ENCODE peak calls at places on chromosomes 3 and 15, in six cellular contexts. K, U, E, J, B and H are unnamed samples.

GRCh38 chr15:100781061-100781960 is 98.3 kb upstream of the ALDH1A3 start:
- DNase-seq in K (no peak), U (no peak), E (peak; percentile 5), J (peak; percentile 51), B (no peak), H (peak; percentile 28)

GRCh38 chr3:153161714-153162512 is at the start of gene RAP2B:
- DNase-seq in K (peak; percentile 94), U (peak; percentile 98), E (peak; percentile 99), J (peak; percentile 99), B (peak; percentile 99), H (peak; percentile 97)

GRCh38 chr3:197353867-197354180 is 55.4 kb upstream of the DLG1 start:
- DNase-seq in K (no peak), U (no peak), E (no peak), J (no peak), B (no peak), H (no peak)

GRCh38 chr3:118089563-118089962 is 945.1 kb downstream of the IGSF11 start:
- DNase-seq in K (peak; percentile 12), U (no peak), E (no peak), J (no peak), B (no peak), H (no peak)

GRCh38 chr3:44468572-44469520 is 8.6 kb downstream of the ZNF445 start:
- DNase-seq in K (peak; percentile 87), U (no peak), E (no peak), J (no peak), B (no peak), H (no peak)

GRCh38 chr3:156175570-156175969 is 55.2 kb downstream of the KCNAB1 start:
- DNase-seq in K (peak; percentile 58), U (no peak), E (no peak), J (no peak), B (no peak), H (no peak)

GRCh38 chr3:138253609-138254008 is 66.5 kb downstream of the ARMC8 start:
- DNase-seq in K (no peak), U (no peak), E (no peak), J (no peak), B (no peak), H (no peak)

GRCh38 chr3:19688767-19689166 is 245.2 kb downstream of the EFHB start:
- DNase-seq in K (no peak), U (no peak), E (no peak), J (no peak), B (no peak), H (no peak)

GRCh38 chr3:147361671-147362420 is 44.5 kb downstream of the ZIC4 start:
- DNase-seq in K (peak; percentile 60), U (peak; percentile 26), E (no peak), J (no peak), B (peak; percentile 39), H (peak; percentile 52)

GRCh38 chr15:51718199-51718598 is 19.3 kb downstream of the LYSMD2 start:
- DNase-seq in K (no peak), U (no peak), E (no peak), J (no peak), B (no peak), H (no peak)

GRCh38 chr3:151770941-151771340 is 37.2 kb downstream of the AADACL2 start:
- DNase-seq in K (peak; percentile 21), U (peak; percentile 67), E (peak; percentile 63), J (peak; percentile 74), B (peak; percentile 40), H (peak; percentile 84)

GRCh38 chr3:42581709-42582473 is at the start of gene SEC22C:
- DNase-seq in K (peak; percentile 96), U (peak; percentile 95), E (peak; percentile 97), J (peak; percentile 97), B (peak; percentile 95), H (peak; percentile 98)

GRCh38 chr3:160753953-160754352 is 2.1 kb upstream of the PPM1L start:
- DNase-seq in K (no peak), U (no peak), E (no peak), J (no peak), B (no peak), H (no peak)

GRCh38 chr3:13267348-13267659 is 152.8 kb downstream of the NUP210 start:
- DNase-seq in K (no peak), U (no peak), E (no peak), J (no peak), B (no peak), H (no peak)

GRCh38 chr15:29937956-29938355 is 115.7 kb upstream of the TJP1 start:
- DNase-seq in K (peak; percentile 94), U (no peak), E (no peak), J (no peak), B (no peak), H (no peak)

GRCh38 chr3:5348229-5348628 is 160.7 kb downstream of the EDEM1 start:
- DNase-seq in K (peak; percentile 22), U (no peak), E (no peak), J (no peak), B (no peak), H (no peak)

GRCh38 chr3:122301063-122301462 is 24.0 kb upstream of the CSTA start:
- DNase-seq in K (no peak), U (no peak), E (no peak), J (no peak), B (no peak), H (no peak)

GRCh38 chr3:142502187-142502985 is 54.5 kb upstream of the XRN1 start:
- DNase-seq in K (no peak), U (no peak), E (no peak), J (no peak), B (no peak), H (no peak)

GRCh38 chr15:88881781-88882180 is 13.6 kb downstream of the HAPLN3 start:
- DNase-seq in K (no peak), U (no peak), E (no peak), J (no peak), B (no peak), H (no peak)

GRCh38 chr3:28122227-28122626 is 119.2 kb upstream of the CMC1 start:
- DNase-seq in K (no peak), U (no peak), E (no peak), J (no peak), B (no peak), H (no peak)

GRCh38 chr15:52680756-52681155 is 1.6 kb upstream of the ATOSA start:
- DNase-seq in K (no peak), U (no peak), E (no peak), J (no peak), B (no peak), H (no peak)

GRCh38 chr3:177992993-177993969 is 543.0 kb upstream of the KCNMB2 start:
- DNase-seq in K (no peak), U (no peak), E (no peak), J (no peak), B (no peak), H (no peak)

GRCh38 chr3:13346481-13347389 is 73.4 kb downstream of the NUP210 start:
- DNase-seq in K (no peak), U (no peak), E (no peak), J (no peak), B (peak; percentile 17), H (no peak)

GRCh38 chr15:43143203-43143941 is 10.0 kb downstream of the TMEM62 start:
- DNase-seq in K (peak; percentile 68), U (no peak), E (no peak), J (no peak), B (no peak), H (no peak)

GRCh38 chr15:81785679-81786078 is 260.1 kb downstream of the MEX3B start:
- DNase-seq in K (no peak), U (no peak), E (no peak), J (no peak), B (no peak), H (no peak)

GRCh38 chr15:80375968-80376891 is 28.0 kb upstream of the ARNT2 start:
- DNase-seq in K (no peak), U (no peak), E (no peak), J (no peak), B (no peak), H (no peak)

GRCh38 chr3:79661866-79662265 is 105.9 kb downstream of the ROBO1 start:
- DNase-seq in K (no peak), U (no peak), E (no peak), J (no peak), B (no peak), H (no peak)

GRCh38 chr3:125052671-125053303 is 3.0 kb downstream of the HEG1 start:
- DNase-seq in K (peak; percentile 66), U (no peak), E (no peak), J (no peak), B (no peak), H (no peak)

GRCh38 chr3:134364936-134365765 is 9.1 kb downstream of the AMOTL2 start:
- DNase-seq in K (no peak), U (no peak), E (no peak), J (peak; percentile 62), B (no peak), H (no peak)
- H3K4me1 ChIP-seq in K (peaks cover 40% of the 10 kb centered on the region), U (peaks cover 100% of the 10 kb centered on the region), E (peaks cover 32% of the 10 kb centered on the region), J (peaks cover 9% of the 10 kb centered on the region), B (peaks cover 44% of the 10 kb centered on the region), H (peaks cover 52% of the 10 kb centered on the region)

DNA sequence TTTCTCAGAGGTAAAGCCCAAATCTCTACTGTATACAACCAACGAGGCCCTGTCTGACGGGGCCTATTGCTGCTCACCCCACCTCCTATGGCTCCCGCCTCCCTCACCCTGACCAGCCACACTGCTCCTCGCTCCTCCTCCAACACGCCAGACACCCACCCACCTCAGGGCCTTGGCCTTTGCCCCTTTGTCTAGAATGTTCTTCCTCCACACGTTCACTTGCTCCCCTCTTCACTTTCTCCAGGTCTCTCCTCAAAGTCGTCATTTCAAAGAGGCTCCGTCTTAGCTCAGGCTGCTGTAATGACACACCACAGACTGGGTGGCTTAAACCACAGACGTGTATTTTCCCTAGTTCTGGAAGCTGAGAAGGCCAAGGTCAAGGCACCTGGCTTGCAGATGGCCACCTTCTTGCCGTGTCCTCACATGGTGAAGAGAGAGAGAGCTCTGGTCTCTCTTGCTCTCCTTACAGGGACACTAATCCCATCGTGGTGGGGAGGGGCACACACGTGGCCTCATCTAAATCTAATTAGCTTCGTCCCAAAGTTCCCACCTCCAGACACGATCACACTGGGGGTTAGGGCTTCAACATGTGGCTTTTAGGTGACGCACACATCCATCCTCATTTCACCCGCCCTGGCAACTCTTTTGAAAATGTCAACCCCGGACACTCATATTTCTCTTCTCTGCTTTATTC is 98.2 kb downstream of the TLE3 start:
- DNase-seq in K (no peak), U (no peak), E (no peak), J (no peak), B (no peak), H (no peak)
- H3K4me1 ChIP-seq in K (peaks cover 7% of the 10 kb centered on the region), U (no peaks in the 10 kb centered on the region), E (no peaks in the 10 kb centered on the region), J (no peaks in the 10 kb centered on the region), B (peaks cover 21% of the 10 kb centered on the region), H (no peaks in the 10 kb centered on the region)

DNA sequence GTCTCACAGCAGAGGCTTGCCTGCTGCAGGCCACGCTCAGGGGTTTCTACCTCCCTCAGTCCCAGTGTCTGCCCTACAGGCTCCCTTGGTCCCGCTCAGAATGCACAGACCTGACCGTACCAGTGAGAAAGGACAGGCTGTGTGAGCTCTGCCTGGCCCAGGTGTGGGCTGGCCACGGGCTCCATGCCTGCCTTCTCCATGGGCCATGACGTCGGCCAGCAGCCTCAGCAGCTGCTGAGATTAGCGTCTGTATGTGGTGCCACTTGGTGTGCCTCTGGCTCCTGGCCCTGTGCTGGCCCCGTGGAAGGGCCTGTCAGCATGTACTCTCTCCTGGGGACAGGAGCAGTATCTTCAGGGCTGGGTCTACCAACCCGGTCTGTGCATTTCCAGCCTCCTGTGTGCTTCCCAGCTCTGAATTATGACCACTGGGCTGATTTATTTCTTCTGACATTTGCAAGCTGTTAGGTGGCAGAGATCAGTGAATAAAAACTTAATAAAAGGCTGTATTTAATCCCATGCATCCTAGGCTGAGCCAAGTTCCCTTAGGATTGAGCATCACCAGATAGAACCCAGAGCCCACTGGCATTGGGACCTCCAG is 25.7 kb downstream of the KLF13 start:
- DNase-seq in K (no peak), U (peak; percentile 79), E (no peak), J (no peak), B (peak; percentile 67), H (peak; percentile 65)
- H3K4me1 ChIP-seq in K (no peaks in the 10 kb centered on the region), U (peaks cover 100% of the 10 kb centered on the region), E (peaks cover 57% of the 10 kb centered on the region), J (peaks cover 15% of the 10 kb centered on the region), B (peaks cover 62% of the 10 kb centered on the region), H (peaks cover 46% of the 10 kb centered on the region)

GRCh38 chr3:188257384-188257961 is 103.5 kb downstream of the LPP start:
- DNase-seq in K (peak; percentile 36), U (no peak), E (no peak), J (no peak), B (no peak), H (no peak)
- H3K4me1 ChIP-seq in K (peaks cover 38% of the 10 kb centered on the region), U (peaks cover 53% of the 10 kb centered on the region), E (peaks cover 34% of the 10 kb centered on the region), J (no peaks in the 10 kb centered on the region), B (peaks cover 65% of the 10 kb centered on the region), H (peaks cover 20% of the 10 kb centered on the region)